ENCODE peak calls at places on chromosomes 13 and 19, in seven cellular contexts. V is cardiac muscle cell, G is GM06990, K is left ventricle myocardium inferior, S is left lung, L is A549, Y is astrocyte of the cerebellum. J is an unnamed sample.

GRCh38 chr13:72514141-72514540 is 213.3 kb downstream of the MZT1 start:
- DNase-seq in V (peak; percentile 28), L (no peak), S (no peak), Y (no peak), G (no peak), K (no peak), J (no peak)

GRCh38 chr19:37829526-37829925 is 50.1 kb upstream of the ZNF573 start:
- DNase-seq in L (no peak), S (no peak), V (no peak), G (no peak), K (no peak), Y (no peak), J (no peak)

GRCh38 chr13:74329978-74330377 is 195.8 kb upstream of the KLF12 start:
- DNase-seq in S (no peak), Y (no peak), G (no peak), L (no peak), K (no peak), V (peak; percentile 1), J (no peak)

GRCh38 chr19:34461375-34462100 is 20.0 kb upstream of the WTIP start:
- DNase-seq in S (no peak), G (no peak), Y (no peak), L (no peak), K (no peak), V (no peak), J (no peak)

GRCh38 chr19:46731007-46731501 is 14.1 kb upstream of the PRKD2 start:
- DNase-seq in Y (peak; percentile 86), G (no peak), L (peak; percentile 63), K (no peak), V (peak; percentile 88), S (peak; percentile 80), J (peak; percentile 63)

GRCh38 chr19:41325947-41326706 is 16.2 kb downstream of the CCDC97 start:
- DNase-seq in L (no peak), Y (no peak), S (no peak), V (peak; percentile 57), G (peak; percentile 56), K (no peak), J (no peak)

GRCh38 chr19:7598180-7598579 is 2.5 kb downstream of the CAMSAP3 start:
- DNase-seq in G (no peak), Y (no peak), S (no peak), L (no peak), V (no peak), K (no peak), J (no peak)

GRCh38 chr19:40641306-40641705 is 40.1 kb downstream of the LTBP4 start:
- DNase-seq in V (no peak), K (peak; percentile 61), G (no peak), Y (no peak), L (no peak), S (no peak), J (no peak)

GRCh38 chr13:79547821-79548220 is 66.9 kb downstream of the NDFIP2 start:
- DNase-seq in L (no peak), S (no peak), Y (no peak), G (no peak), K (no peak), V (peak; percentile 26), J (no peak)

GRCh38 chr19:35689836-35690235 is 14.5 kb upstream of the ZBTB32 start:
- DNase-seq in K (no peak), Y (no peak), S (no peak), G (no peak), L (no peak), V (no peak), J (no peak)

GRCh38 chr19:39142655-39143054 is 17.1 kb downstream of the PAK4 start:
- DNase-seq in K (no peak), Y (no peak), G (no peak), L (no peak), S (no peak), V (no peak), J (no peak)

GRCh38 chr19:48962029-48962848 is 2.9 kb upstream of the FTL start:
- DNase-seq in L (peak; percentile 88), S (peak; percentile 93), K (peak; percentile 54), Y (no peak), G (peak; percentile 80), V (peak; percentile 40), J (no peak)

GRCh38 chr19:29671393-29672076 is 6.3 kb downstream of the PLEKHF1 start:
- DNase-seq in G (peak; percentile 84), K (peak; percentile 68), L (no peak), S (peak; percentile 62), V (peak; percentile 60), Y (no peak), J (no peak)

GRCh38 chr13:24041822-24042221 is 118.7 kb upstream of the SPATA13 start:
- DNase-seq in V (no peak), S (no peak), Y (no peak), G (no peak), L (no peak), K (no peak), J (no peak)

GRCh38 chr13:81223784-81224501 is 883.0 kb upstream of the SPRY2 start:
- DNase-seq in Y (no peak), G (no peak), K (no peak), V (no peak), L (no peak), S (no peak), J (no peak)

GRCh38 chr13:89361909-89362308 is 1690.7 kb downstream of the SLITRK5 start:
- DNase-seq in S (no peak), G (no peak), Y (no peak), L (no peak), V (peak; percentile 45), K (no peak), J (no peak)
- TF ChIP-seq CTCF in S (no peak), G (no peak), Y (peak; percentile 31), L (peak; percentile 16), V (peak; percentile 40), K (peak; percentile 31), J (no peak)

DNA sequence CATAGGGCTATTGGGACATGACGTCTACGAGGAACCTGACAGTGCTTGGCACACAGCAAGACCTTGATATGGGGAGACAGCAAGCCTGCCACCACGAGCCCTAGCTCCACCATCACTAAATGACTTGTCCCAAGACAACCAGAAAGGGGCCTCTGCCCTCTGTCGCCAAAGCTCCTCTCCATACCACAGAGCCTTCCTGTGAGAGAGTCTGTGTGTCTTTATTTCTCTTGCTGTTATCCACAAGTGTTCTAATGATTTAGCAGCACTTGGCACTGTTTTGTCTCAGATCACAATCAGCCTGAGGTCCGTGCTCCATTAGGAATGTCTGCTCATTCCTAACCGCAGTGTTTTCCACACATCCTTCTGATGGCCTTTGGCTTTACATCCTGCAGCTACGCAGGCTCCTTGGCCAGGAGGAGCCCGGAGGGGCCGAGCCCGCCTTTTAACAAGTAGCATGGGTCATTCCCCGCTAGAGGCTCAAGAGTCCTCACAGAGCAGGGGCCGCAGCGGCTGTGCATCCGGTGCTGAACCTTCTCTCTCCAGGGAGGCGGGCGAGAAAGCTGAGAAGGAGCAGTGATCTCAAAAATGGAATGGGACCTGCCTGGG is 61.0 kb upstream of the HMGB1 start:
- DNase-seq in Y (no peak), K (peak; percentile 18), S (no peak), G (no peak), L (no peak), V (peak; percentile 41), J (no peak)
- H3K4me3 ChIP-seq in Y (no peak overlapping the region), K (no peak overlapping the region), S (no peak overlapping the region), G (no peak overlapping the region), L (no peak overlapping the region), V (no peak overlapping the region), J (no peak overlapping the region)

GRCh38 chr19:18588611-18589379 is at the start of gene REX1BD:
- DNase-seq in V (peak; percentile 88), Y (no peak), L (no peak), S (peak; percentile 90), G (peak; percentile 93), K (peak; percentile 87), J (no peak)

GRCh38 chr19:18590273-18591272 is 2.0 kb downstream of the REX1BD start:
- DNase-seq in S (no peak), Y (peak; percentile 74), V (peak; percentile 70), G (peak; percentile 70), K (no peak), L (peak; percentile 59), J (no peak)

GRCh38 chr19:18587561-18587960 is 1.0 kb upstream of the REX1BD start:
- DNase-seq in V (no peak), G (no peak), Y (no peak), L (no peak), K (no peak), S (no peak), J (no peak)

GRCh38 chr19:18587962-18588610 is 512 bp upstream of the REX1BD start:
- DNase-seq in S (no peak), G (no peak), V (no peak), Y (no peak), L (no peak), K (no peak), J (no peak)

GRCh38 chr19:18589380-18590272 is 1.0 kb downstream of the REX1BD start:
- DNase-seq in G (no peak), Y (no peak), K (peak; percentile 66), L (peak; percentile 51), S (peak; percentile 70), V (peak; percentile 73), J (no peak)
- TF ChIP-seq CTCF in G (peak; percentile 22), Y (peak; percentile 2), K (peak; percentile 28), L (no peak), S (no peak), V (peak; percentile 29), J (no peak)

GRCh38 chr19:58498316-58499020 is 13.3 kb downstream of the SLC27A5 start:
- DNase-seq in G (no peak), S (no peak), Y (no peak), K (peak; percentile 37), L (no peak), V (no peak), J (no peak)

GRCh38 chr19:58492265-58492664 is 16.1 kb downstream of the ZNF446 start:
- DNase-seq in K (no peak), V (no peak), L (no peak), Y (no peak), G (no peak), S (no peak), J (no peak)

GRCh38 chr19:58499021-58499927 is 12.5 kb downstream of the SLC27A5 start:
- DNase-seq in L (peak; percentile 100), S (peak; percentile 100), V (peak; percentile 99), G (peak; percentile 98), K (peak; percentile 100), Y (peak; percentile 91), J (peak; percentile 94)

GRCh38 chr19:58500242-58500641 is 11.6 kb downstream of the SLC27A5 start:
- DNase-seq in S (no peak), Y (no peak), G (no peak), L (no peak), V (no peak), K (no peak), J (no peak)

GRCh38 chr19:58497634-58498170 is 14.1 kb downstream of the SLC27A5 start:
- DNase-seq in V (no peak), G (no peak), L (no peak), K (no peak), S (no peak), Y (no peak), J (no peak)
- H3K4me3 ChIP-seq in V (no peak overlapping the region), G (no peak overlapping the region), L (no peak overlapping the region), K (no peak overlapping the region), S (no peak overlapping the region), Y (no peak overlapping the region), J (no peak overlapping the region)